ENCODE peak calls at places on chromosome 1, in six cellular contexts. Y, X, Q, B, H and I are unnamed samples.

GRCh38 chr1:109335091-109335490 is 28.3 kb upstream of the MYBPHL start:
- DNase-seq in X (no peak), B (no peak), H (no peak), Y (no peak), Q (no peak), I (no peak)

GRCh38 chr1:85321237-85321964 is 45.0 kb upstream of the BCL10 start:
- DNase-seq in H (no peak), Q (no peak), B (no peak), Y (no peak), X (peak), I (no peak)

GRCh38 chr1:25095635-25096200 is 136.6 kb downstream of the SYF2 start:
- DNase-seq in Q (peak), B (no peak), X (no peak), Y (no peak), H (peak), I (no peak)

GRCh38 chr1:214271995-214272731 is 8.8 kb upstream of the SMYD2 start:
- DNase-seq in H (no peak), X (no peak), B (no peak), Y (no peak), Q (no peak), I (no peak)

GRCh38 chr1:3453203-3453761 is 1.2 kb upstream of the ARHGEF16 start:
- DNase-seq in X (peak), Q (peak), B (peak), H (peak), Y (no peak), I (peak)

GRCh38 chr1:169044296-169044695 is 62.2 kb upstream of the ATP1B1 start:
- DNase-seq in H (peak), Q (peak), B (no peak), Y (no peak), X (no peak), I (peak)

GRCh38 chr1:17636612-17637011 is 97.1 kb downstream of the ARHGEF10L start:
- DNase-seq in Q (no peak), H (no peak), X (peak), B (no peak), Y (no peak), I (no peak)

GRCh38 chr1:60010690-60011089 is 62.9 kb downstream of the C1orf87 start:
- DNase-seq in H (no peak), Q (no peak), Y (no peak), X (no peak), B (no peak), I (no peak)

GRCh38 chr1:2590233-2591141 is 3.9 kb downstream of the PRXL2B start:
- DNase-seq in X (no peak), Q (no peak), Y (no peak), B (no peak), H (peak), I (no peak)

GRCh38 chr1:230186874-230187273 is 119.8 kb downstream of the GALNT2 start:
- DNase-seq in X (no peak), Y (no peak), Q (peak), B (no peak), H (no peak), I (peak)

GRCh38 chr1:164440222-164440621 is 118.8 kb upstream of the PBX1 start:
- DNase-seq in X (no peak), B (no peak), H (no peak), Q (peak), Y (no peak), I (no peak)

GRCh38 chr1:17212487-17213121 is 7.7 kb downstream of the PADI1 start:
- DNase-seq in X (peak), B (peak), Q (no peak), Y (no peak), H (peak), I (peak)

GRCh38 chr1:203325418-203326091 is 20.2 kb downstream of the BTG2 start:
- DNase-seq in B (peak), X (no peak), H (no peak), Q (peak), Y (no peak), I (peak)

DNA sequence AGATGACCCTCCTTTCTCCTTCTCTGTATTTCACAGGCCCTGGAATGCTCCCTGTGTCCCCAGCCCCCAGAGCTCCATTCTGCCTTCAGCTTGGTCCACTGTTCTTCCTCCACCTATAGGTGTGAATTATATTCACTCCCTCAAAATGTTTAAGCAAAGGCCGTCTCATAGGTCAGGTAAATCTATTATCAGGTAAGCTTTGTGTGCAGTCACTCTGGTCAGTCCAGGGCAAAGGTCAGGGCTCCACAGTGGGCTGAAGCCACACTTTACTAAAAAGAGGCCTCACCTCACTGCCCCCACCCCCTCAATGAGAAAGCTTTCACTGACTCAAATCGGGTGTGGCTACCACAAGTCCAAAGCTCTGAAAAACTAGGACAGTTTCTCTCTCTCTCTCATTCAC is 65.9 kb downstream of the DNTTIP2 start:
- DNase-seq in H (no peak), Y (no peak), Q (no peak), B (no peak), X (no peak), I (no peak)
- H3K27ac ChIP-seq in H (no peak), Y (no peak), Q (no peak), B (no peak), X (no peak), I (no peak)

GRCh38 chr1:156495401-156496140 is 5.0 kb downstream of the MEF2D start:
- DNase-seq in X (no peak), B (peak), H (no peak), Q (no peak), Y (no peak), I (no peak)
- H3K27ac ChIP-seq in X (no peak), B (peak), H (no peak), Q (peak), Y (peak), I (peak)

GRCh38 chr1:42966688-42967609 is 8.3 kb upstream of the SLC2A1 start:
- DNase-seq in B (peak), Y (no peak), X (peak), H (no peak), Q (peak), I (peak)
- H3K27ac ChIP-seq in B (peak), Y (peak), X (peak), H (peak), Q (peak), I (no peak)

GRCh38 chr1:9182784-9183257 is 51.8 kb upstream of the H6PD start:
- DNase-seq in H (no peak), Q (no peak), X (no peak), B (no peak), Y (no peak), I (no peak)
- H3K27ac ChIP-seq in H (no peak), Q (no peak), X (peak), B (peak), Y (peak), I (no peak)

DNA sequence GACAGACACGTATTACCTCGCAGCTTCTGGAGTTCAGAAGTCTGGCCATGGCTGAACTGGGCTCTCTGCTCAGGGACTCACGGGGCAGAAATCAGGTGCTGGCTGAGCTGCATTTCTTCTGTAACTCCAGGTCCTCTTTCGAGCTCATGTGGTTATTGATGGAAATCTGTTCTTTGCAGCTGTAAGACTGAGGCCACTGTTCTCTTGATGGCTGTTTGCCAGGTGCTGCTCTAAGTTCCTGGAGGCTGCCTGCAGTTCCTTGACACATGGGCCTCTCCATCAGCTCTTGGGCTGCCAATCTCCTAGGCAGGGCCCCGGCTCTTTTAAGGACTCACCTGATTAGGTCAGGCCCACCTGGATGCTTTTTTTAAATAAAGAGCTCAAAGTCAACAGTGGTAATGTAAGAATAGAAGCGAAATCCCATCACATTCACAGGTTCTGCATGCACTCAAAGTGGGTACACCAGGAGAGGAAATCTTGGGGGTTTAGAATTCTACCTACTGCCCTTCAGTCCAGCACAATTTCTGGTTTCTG is 139.1 kb downstream of the KAZN start:
- DNase-seq in Y (no peak), X (no peak), Q (no peak), H (no peak), B (no peak), I (no peak)
- H3K27ac ChIP-seq in Y (no peak), X (no peak), Q (no peak), H (no peak), B (no peak), I (no peak)

DNA sequence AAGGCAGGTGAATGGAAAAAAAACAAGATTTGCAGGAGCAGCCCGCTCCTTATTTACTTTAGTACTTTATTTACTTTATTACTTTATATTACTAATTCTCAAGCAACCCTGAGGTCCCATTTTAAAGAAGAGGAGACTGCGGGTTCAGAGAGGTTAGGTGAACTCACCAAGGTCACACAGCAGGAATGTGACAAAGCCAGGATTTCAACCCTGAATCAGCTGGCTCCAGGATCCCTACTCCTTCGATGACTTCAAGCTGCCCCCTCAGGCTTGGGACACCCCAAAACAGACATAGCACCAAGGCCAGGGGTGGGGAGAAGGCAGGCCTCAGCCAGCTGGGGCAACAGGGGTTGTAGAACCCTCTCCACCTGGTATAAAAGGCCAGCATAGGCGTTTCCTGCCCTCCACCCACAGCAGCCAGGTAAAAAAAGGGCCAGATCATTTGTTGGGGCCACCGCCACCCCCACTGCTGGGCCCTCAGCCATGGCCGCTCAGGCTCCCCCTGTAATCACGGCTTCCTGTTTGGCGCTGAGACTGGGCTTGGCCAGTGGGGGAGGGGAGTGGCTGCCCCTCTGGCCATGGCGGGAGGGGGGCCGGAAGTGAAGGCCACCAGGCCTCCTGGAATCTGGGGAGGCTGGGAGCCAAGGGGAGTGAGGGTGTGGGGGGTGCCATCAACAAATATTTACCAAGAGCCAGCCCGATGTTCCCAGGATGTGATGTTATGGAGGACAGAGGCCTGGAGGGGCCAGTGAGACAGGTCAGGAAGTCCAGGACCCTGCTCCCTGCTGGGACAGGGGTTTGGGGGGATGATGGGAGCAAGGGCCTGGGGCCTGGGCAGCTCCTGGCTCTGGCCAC is 6.5 kb downstream of the SDC3 start:
- DNase-seq in B (peak), X (no peak), Y (no peak), H (no peak), Q (no peak), I (no peak)
- H3K27ac ChIP-seq in B (peak), X (peak), Y (peak), H (no peak), Q (no peak), I (peak)

GRCh38 chr1:110515041-110515440 is 3.9 kb downstream of the KCNA10 start:
- DNase-seq in B (no peak), Q (no peak), X (no peak), Y (no peak), H (no peak), I (no peak)

GRCh38 chr1:110515896-110516295 is 3.1 kb downstream of the KCNA10 start:
- DNase-seq in H (no peak), X (peak), Q (no peak), B (no peak), Y (no peak), I (no peak)

GRCh38 chr1:110511436-110511835 is 7.5 kb downstream of the KCNA10 start:
- DNase-seq in H (no peak), X (no peak), Y (no peak), Q (no peak), B (no peak), I (no peak)

GRCh38 chr1:110509655-110510054 is 9.3 kb downstream of the KCNA10 start:
- DNase-seq in Y (no peak), X (no peak), Q (no peak), H (no peak), B (no peak), I (no peak)

GRCh38 chr1:110513511-110513910 is 5.5 kb downstream of the KCNA10 start:
- DNase-seq in Q (no peak), B (no peak), H (no peak), Y (no peak), X (no peak), I (no peak)
- H3K27ac ChIP-seq in Q (no peak), B (no peak), H (no peak), Y (no peak), X (no peak), I (no peak)